ENCODE peak calls at places on chromosomes 12 and 14, in eight cellular contexts. B, P, C, J, H, F, V and A are unnamed samples.

GRCh38 chr14:77918448-77918847 is 118.5 kb downstream of the ADCK1 start:
- DNase-seq in B (no peak), J (no peak), P (no peak), F (no peak), C (no peak), V (no peak), H (no peak), A (no peak)

GRCh38 chr12:14873440-14874185 is 12.0 kb downstream of the MGP start:
- DNase-seq in H (no peak), B (peak; percentile 16), J (no peak), P (no peak), V (no peak), C (peak; percentile 21), F (peak; percentile 27), A (no peak)

GRCh38 chr12:61536525-61536924 is 723.7 kb upstream of the USP15 start:
- DNase-seq in F (no peak), J (no peak), V (no peak), B (no peak), H (no peak), P (no peak), C (peak; percentile 38), A (no peak)

GRCh38 chr12:116818341-116818856 is 62.8 kb downstream of the HRK start:
- DNase-seq in J (no peak), H (peak; percentile 39), V (peak; percentile 9), B (peak; percentile 23), C (peak; percentile 14), P (no peak), F (no peak), A (no peak)

GRCh38 chr14:31194661-31195060 is 12.9 kb downstream of the HECTD1 start:
- DNase-seq in J (no peak), P (no peak), F (no peak), C (peak; percentile 56), H (no peak), B (no peak), V (no peak), A (no peak)

GRCh38 chr14:78153069-78153351 is 17.2 kb upstream of the NRXN3 start:
- DNase-seq in B (peak; percentile 0), J (no peak), P (no peak), V (peak; percentile 40), F (no peak), H (peak; percentile 22), C (no peak), A (no peak)

GRCh38 chr14:23389396-23389795 is 12.6 kb downstream of the CMTM5 start:
- DNase-seq in B (no peak), P (no peak), C (no peak), V (no peak), J (no peak), H (no peak), F (no peak), A (no peak)

GRCh38 chr14:88983755-88984154 is 159.3 kb downstream of the TTC8 start:
- DNase-seq in H (peak; percentile 88), J (no peak), C (peak; percentile 67), V (peak; percentile 97), F (no peak), P (no peak), B (peak; percentile 97), A (no peak)

GRCh38 chr12:112252184-112252583 is 126.8 kb downstream of the TRAFD1 start:
- DNase-seq in F (no peak), H (peak; percentile 58), J (no peak), C (peak; percentile 66), P (no peak), V (peak; percentile 24), B (peak; percentile 59), A (no peak)

GRCh38 chr12:111887916-111888745 is 46.1 kb downstream of the MAPKAPK5 start:
- DNase-seq in H (no peak), C (no peak), B (no peak), J (no peak), F (no peak), V (no peak), P (no peak), A (no peak)

GRCh38 chr14:95272057-95272456 is 47.7 kb downstream of the CLMN start:
- DNase-seq in F (no peak), J (no peak), V (no peak), B (no peak), H (no peak), C (no peak), P (no peak), A (no peak)

GRCh38 chr14:77158175-77158908 is 16.8 kb upstream of the ZDHHC22 start:
- DNase-seq in B (peak; percentile 71), V (peak; percentile 66), J (no peak), P (peak; percentile 87), F (no peak), C (peak; percentile 61), H (peak; percentile 76), A (no peak)

GRCh38 chr12:13173537-13173936 is 23.0 kb upstream of the EMP1 start:
- DNase-seq in V (peak; percentile 95), J (peak; percentile 80), H (peak; percentile 75), C (peak; percentile 89), P (peak; percentile 50), B (peak; percentile 97), F (peak; percentile 67), A (peak; percentile 93)

GRCh38 chr12:109760930-109761630 is 47.5 kb downstream of the FAM222A start:
- DNase-seq in P (no peak), H (no peak), B (no peak), C (no peak), F (no peak), J (no peak), V (no peak), A (no peak)

GRCh38 chr12:80195143-80195726 is 95.9 kb downstream of the OTOGL start:
- DNase-seq in F (peak; percentile 67), J (no peak), H (peak; percentile 71), V (peak; percentile 54), P (peak; percentile 71), C (peak; percentile 83), B (peak; percentile 86), A (peak; percentile 17)

GRCh38 chr12:69738351-69739286 is at the start of gene RAB3IP:
- DNase-seq in P (peak; percentile 95), B (peak; percentile 61), H (peak; percentile 91), C (peak; percentile 71), V (peak; percentile 46), F (peak; percentile 95), J (peak; percentile 51), A (peak; percentile 91)

GRCh38 chr14:101444116-101444515 is 117.2 kb upstream of the DIO3 start:
- DNase-seq in B (peak; percentile 65), V (peak; percentile 71), J (no peak), F (no peak), P (no peak), H (peak; percentile 87), C (peak; percentile 63), A (no peak)

DNA sequence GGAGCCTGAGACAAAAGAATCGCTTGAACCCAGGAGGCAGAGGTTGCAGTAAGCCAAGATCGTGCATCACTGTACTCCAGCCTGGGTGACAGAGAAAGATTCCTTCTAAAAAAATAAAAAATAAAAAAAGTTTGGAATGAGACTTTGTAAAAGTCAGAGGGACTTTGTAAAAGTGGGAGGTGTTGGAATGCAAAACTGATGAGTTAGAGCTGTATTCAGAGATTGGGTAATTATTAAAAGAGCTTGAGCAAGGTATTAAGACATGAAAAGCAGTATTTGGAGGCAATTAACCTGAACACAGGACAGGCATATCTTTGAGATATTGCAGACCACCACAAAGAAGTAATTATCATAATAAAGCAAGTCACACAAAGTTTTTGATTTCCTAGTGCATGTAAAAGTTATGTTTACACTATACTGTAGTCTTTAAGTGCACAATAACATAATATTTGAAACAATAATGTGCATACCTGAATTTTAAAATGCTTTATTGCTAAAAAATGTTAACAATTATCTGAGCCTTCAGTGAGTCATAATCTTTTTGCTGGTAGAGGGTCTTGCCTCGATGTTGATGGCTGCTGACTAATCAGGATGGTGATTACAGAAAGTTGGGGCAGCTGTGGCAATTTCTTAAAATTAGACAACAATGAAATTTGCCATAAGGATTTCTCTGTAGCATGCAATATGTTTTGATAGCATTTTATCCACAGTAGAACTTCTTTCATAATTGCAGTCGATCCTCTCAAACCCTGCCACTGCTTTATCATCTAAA is 33.1 kb downstream of the PHLDA1 start:
- DNase-seq in C (no peak), F (no peak), B (no peak), J (no peak), H (no peak), V (no peak), P (no peak), A (no peak)
- H2AFZ ChIP-seq in C (no peak overlapping the region), F (no peak overlapping the region), B (no peak overlapping the region), J (no peak overlapping the region), H (no peak overlapping the region), V (no peak overlapping the region), P (no peak overlapping the region), A (no peak overlapping the region)

GRCh38 chr12:42128327-42128726 is 16.3 kb downstream of the GXYLT1 start:
- DNase-seq in P (no peak), V (peak; percentile 49), H (peak; percentile 31), J (no peak), C (no peak), B (peak; percentile 46), F (no peak), A (no peak)

GRCh38 chr12:42129595-42130204 is 15.0 kb downstream of the GXYLT1 start:
- DNase-seq in F (peak; percentile 39), V (peak; percentile 63), J (no peak), H (peak; percentile 80), B (peak; percentile 80), C (peak; percentile 83), P (peak; percentile 66), A (peak; percentile 46)

GRCh38 chr12:42126963-42127362 is 17.7 kb downstream of the GXYLT1 start:
- DNase-seq in P (no peak), B (no peak), J (no peak), F (no peak), V (no peak), H (no peak), C (no peak), A (no peak)

GRCh38 chr12:42128888-42129287 is 15.8 kb downstream of the GXYLT1 start:
- DNase-seq in J (no peak), F (no peak), P (no peak), C (no peak), H (no peak), V (no peak), B (no peak), A (no peak)

GRCh38 chr12:42130670-42131402 is 13.8 kb downstream of the GXYLT1 start:
- DNase-seq in F (no peak), C (peak; percentile 58), J (no peak), H (peak; percentile 55), V (peak; percentile 78), B (peak; percentile 64), P (no peak), A (peak; percentile 41)
- H3K4me3 ChIP-seq in F (no peak overlapping the region), C (no peak overlapping the region), J (no peak overlapping the region), H (peak overlapping the region; percentile 51), V (peak overlapping the region; percentile 34), B (peak overlapping the region; percentile 22), P (no peak overlapping the region), A (peak overlapping the region; percentile 32)

GRCh38 chr12:93964936-93965335 is 183.4 kb upstream of the PLXNC1 start:
- DNase-seq in C (no peak), P (no peak), J (no peak), V (no peak), F (no peak), B (no peak), H (no peak), A (no peak)
- TF ChIP-seq CTCF in C (no peak), P (no peak), J (no peak), V (no peak), F (no peak), B (no peak), H (no peak), A (no peak)

DNA sequence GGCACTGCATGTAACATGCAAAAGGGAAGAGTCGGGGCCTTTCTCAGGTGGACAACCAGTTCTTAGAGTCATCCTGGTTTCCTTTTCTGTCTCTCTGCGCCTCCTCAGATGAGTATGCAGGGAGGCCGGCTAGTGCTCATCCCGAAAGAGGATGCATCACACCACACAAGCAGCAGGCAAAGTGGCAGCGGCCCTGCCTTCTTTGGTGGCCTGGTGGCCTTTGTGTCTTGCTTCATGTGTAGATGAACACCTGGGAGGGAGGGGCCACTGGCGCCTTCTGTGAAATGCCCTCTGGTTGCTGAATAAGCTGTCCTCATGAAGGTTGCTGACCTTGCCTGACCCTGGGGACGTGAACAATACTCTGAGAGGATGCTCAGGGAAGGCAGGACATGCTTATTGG is 18.0 kb downstream of the SLC24A4 start:
- DNase-seq in P (no peak), B (no peak), H (no peak), J (no peak), F (no peak), C (no peak), V (no peak), A (no peak)
- H2AFZ ChIP-seq in P (no peak overlapping the region), B (no peak overlapping the region), H (no peak overlapping the region), J (no peak overlapping the region), F (no peak overlapping the region), C (no peak overlapping the region), V (no peak overlapping the region), A (no peak overlapping the region)